ENCODE peak calls at places on chromosomes 4 and X, in five cellular contexts. J, L, Q, V and U are unnamed samples.

GRCh38 chrX:111649641-111650040 is 31.3 kb upstream of the ALG13 start:
- DNase-seq in V (no peak), L (no peak), Q (no peak), J (no peak), U (no peak)

GRCh38 chr4:174714393-174715211 is 114.4 kb downstream of the GLRA3 start:
- DNase-seq in J (peak; percentile 7), L (peak; percentile 39), Q (peak; percentile 31), V (peak; percentile 57), U (peak; percentile 86)

GRCh38 chr4:2931765-2932560 is 31.2 kb downstream of the NOP14 start:
- DNase-seq in L (peak; percentile 71), Q (no peak), J (no peak), V (no peak), U (peak; percentile 15)

GRCh38 chrX:33908898-33909297 is 223.2 kb downstream of the FAM47A start:
- DNase-seq in L (no peak), Q (no peak), J (no peak), V (no peak), U (no peak)

GRCh38 chr4:126144838-126145237 is 830.1 kb downstream of the FAT4 start:
- DNase-seq in Q (no peak), J (peak; percentile 38), V (peak; percentile 43), L (no peak), U (no peak)

GRCh38 chr4:23685481-23685880 is 204.4 kb downstream of the PPARGC1A start:
- DNase-seq in L (no peak), Q (no peak), J (no peak), V (no peak), U (peak; percentile 9)

GRCh38 chr4:173167793-173168395 is 717 bp upstream of the GALNT7 start:
- DNase-seq in L (peak; percentile 66), V (peak; percentile 53), J (peak; percentile 30), Q (no peak), U (no peak)

GRCh38 chr4:38768968-38769394 is 13.8 kb downstream of the TLR10 start:
- DNase-seq in Q (no peak), L (no peak), J (peak; percentile 13), V (peak; percentile 26), U (peak; percentile 31)

GRCh38 chrX:155747520-155747919 is 133.6 kb upstream of the VAMP7 start:
- DNase-seq in L (no peak), Q (no peak), J (no peak), V (no peak), U (no peak)

GRCh38 chr4:71065991-71066390 is 72.5 kb downstream of the DCK start:
- DNase-seq in J (no peak), V (no peak), L (no peak), Q (no peak), U (no peak)

GRCh38 chrX:11786862-11787261 is 28.8 kb downstream of the MSL3 start:
- DNase-seq in V (peak; percentile 38), J (peak; percentile 4), L (no peak), Q (no peak), U (no peak)

GRCh38 chr4:139301821-139302611 is at the start of gene NDUFC1:
- DNase-seq in V (peak; percentile 73), J (peak; percentile 35), L (peak; percentile 61), Q (no peak), U (peak; percentile 24)

DNA sequence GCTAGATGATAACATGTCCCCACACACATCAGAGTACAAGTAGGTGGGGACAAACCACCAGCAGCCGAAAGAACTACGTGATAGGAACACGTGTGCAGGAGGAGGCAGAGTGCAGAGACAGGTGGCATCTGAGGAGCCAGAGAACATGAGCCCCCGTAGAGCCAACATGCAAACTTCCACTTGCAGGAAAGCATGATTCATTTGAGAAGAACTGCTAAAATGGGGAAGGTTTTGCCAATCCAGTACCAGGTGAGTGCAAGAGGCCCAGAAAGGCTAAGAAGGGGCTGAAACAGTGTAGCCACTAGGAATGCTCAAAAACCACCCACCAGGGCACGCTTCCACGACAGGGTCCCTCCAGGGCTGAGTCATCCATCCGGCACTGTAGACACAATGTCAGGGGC is 149.8 kb upstream of the TENM3 start:
- DNase-seq in L (no peak), Q (no peak), J (no peak), V (no peak), U (peak; percentile 6)
- H2AK5ac ChIP-seq in L (no peak overlapping the region), Q (no peak overlapping the region), J (no peak overlapping the region), V (no peak overlapping the region), U (peak overlapping the region; percentile 68)

DNA sequence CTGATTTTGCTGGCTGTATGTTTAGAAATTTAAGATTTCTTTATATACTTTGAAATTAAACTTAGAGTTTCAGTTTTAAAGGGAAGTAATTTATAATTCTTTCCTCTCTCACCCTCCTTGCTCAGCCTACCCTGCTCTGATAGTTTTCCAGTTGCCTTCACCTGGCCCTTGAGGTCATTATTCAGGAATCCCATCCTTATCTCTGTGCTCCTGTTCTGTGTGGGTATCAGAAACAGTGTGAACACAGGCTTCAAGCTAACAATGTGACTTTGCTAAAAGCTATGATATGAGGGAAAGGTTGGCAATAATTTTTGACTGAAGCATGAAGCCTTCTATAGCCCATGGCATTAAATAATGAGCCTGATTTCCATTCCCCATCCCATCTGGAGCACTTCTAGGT is 128.1 kb downstream of the MID1 start:
- DNase-seq in J (no peak), V (no peak), L (no peak), Q (no peak), U (no peak)
- H2AK5ac ChIP-seq in J (no peak overlapping the region), V (no peak overlapping the region), L (no peak overlapping the region), Q (no peak overlapping the region), U (no peak overlapping the region)

GRCh38 chrX:2262679-2263055 is 238.1 kb downstream of the DHRSX start:
- DNase-seq in Q (no peak), L (peak; percentile 58), J (no peak), V (no peak), U (no peak)
- H2AK5ac ChIP-seq in Q (peak overlapping the region; percentile 72), L (no peak overlapping the region), J (no peak overlapping the region), V (no peak overlapping the region), U (no peak overlapping the region)

GRCh38 chr4:127780598-127780997 is 1.5 kb upstream of the HSPA4L start:
- DNase-seq in J (no peak), Q (no peak), L (no peak), V (no peak), U (no peak)
- H2AK5ac ChIP-seq in J (no peak overlapping the region), Q (no peak overlapping the region), L (no peak overlapping the region), V (no peak overlapping the region), U (no peak overlapping the region)

GRCh38 chr4:145731026-145731425 is 51.1 kb downstream of the C4orf51 start:
- DNase-seq in V (peak; percentile 60), L (no peak), Q (no peak), J (peak; percentile 90), U (no peak)

GRCh38 chr4:145734051-145734450 is 54.1 kb downstream of the C4orf51 start:
- DNase-seq in V (peak; percentile 28), J (no peak), Q (no peak), L (no peak), U (no peak)

GRCh38 chr4:145732001-145732400 is 52.1 kb downstream of the C4orf51 start:
- DNase-seq in Q (no peak), L (no peak), J (no peak), V (peak; percentile 18), U (no peak)

GRCh38 chr4:145732895-145733880 is 53.2 kb downstream of the C4orf51 start:
- DNase-seq in Q (peak; percentile 88), V (peak; percentile 94), J (peak; percentile 89), L (peak; percentile 94), U (peak; percentile 77)

DNA sequence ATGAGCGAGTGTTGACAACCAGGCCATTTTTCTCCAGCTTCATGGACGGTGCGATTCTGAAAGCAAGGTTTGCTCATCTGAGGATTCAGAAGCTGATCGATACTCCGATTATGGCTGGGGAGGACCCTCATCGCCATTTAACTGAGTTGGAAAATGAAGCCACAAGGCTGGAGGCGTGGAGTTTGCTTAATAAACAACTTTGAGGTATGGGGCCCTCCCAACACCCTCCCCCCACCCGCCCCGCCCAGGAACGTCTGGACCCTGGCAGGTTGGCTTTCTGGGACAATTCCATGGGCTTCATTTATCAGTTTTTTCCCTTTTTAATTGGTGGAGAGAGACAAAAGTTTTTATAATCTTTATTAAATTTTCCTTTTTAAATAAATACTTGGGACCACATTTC is 52.5 kb downstream of the C4orf51 start:
- DNase-seq in J (no peak), Q (no peak), L (no peak), V (peak; percentile 16), U (no peak)
- H2AK5ac ChIP-seq in J (peak overlapping the region; percentile 91), Q (no peak overlapping the region), L (no peak overlapping the region), V (peak overlapping the region; percentile 100), U (no peak overlapping the region)

GRCh38 chr4:184620208-184620867 is 28.9 kb downstream of the CASP3 start:
- DNase-seq in V (no peak), Q (no peak), L (no peak), J (no peak), U (no peak)

GRCh38 chr4:184616633-184617471 is 32.4 kb downstream of the CASP3 start:
- DNase-seq in V (no peak), J (no peak), L (peak; percentile 45), Q (no peak), U (no peak)

GRCh38 chr4:184614509-184614908 is 34.7 kb downstream of the CASP3 start:
- DNase-seq in Q (no peak), J (no peak), L (no peak), V (no peak), U (no peak)

GRCh38 chr4:184621518-184621917 is 27.7 kb downstream of the CASP3 start:
- DNase-seq in V (no peak), Q (no peak), J (no peak), L (no peak), U (no peak)

GRCh38 chr4:184617611-184618196 is 31.5 kb downstream of the CASP3 start:
- DNase-seq in Q (no peak), L (peak; percentile 71), V (no peak), J (no peak), U (peak; percentile 93)
- H2AK5ac ChIP-seq in Q (no peak overlapping the region), L (no peak overlapping the region), V (no peak overlapping the region), J (no peak overlapping the region), U (no peak overlapping the region)

GRCh38 chr4:152676052-152676854 is 3.5 kb downstream of the TMEM154 start:
- DNase-seq in L (no peak), J (no peak), V (no peak), Q (no peak), U (no peak)

GRCh38 chr4:152672403-152673092 is 7.2 kb downstream of the TMEM154 start:
- DNase-seq in Q (no peak), J (no peak), L (no peak), V (no peak), U (no peak)

GRCh38 chr4:152678841-152679240 is 956 bp downstream of the TMEM154 start:
- DNase-seq in Q (no peak), J (no peak), V (peak; percentile 13), L (no peak), U (no peak)

GRCh38 chr4:152673489-152673888 is 6.3 kb downstream of the TMEM154 start:
- DNase-seq in J (no peak), V (no peak), L (no peak), Q (no peak), U (no peak)

GRCh38 chr4:152674359-152674758 is 5.4 kb downstream of the TMEM154 start:
- DNase-seq in V (no peak), Q (no peak), L (no peak), J (no peak), U (no peak)
- H2AK5ac ChIP-seq in V (no peak overlapping the region), Q (no peak overlapping the region), L (no peak overlapping the region), J (no peak overlapping the region), U (no peak overlapping the region)

GRCh38 chr4:10998826-10999225 is 314.3 kb upstream of the CLNK start:
- DNase-seq in V (peak; percentile 24), J (no peak), Q (no peak), L (no peak), U (no peak)

GRCh38 chr4:11005321-11005720 is 320.8 kb upstream of the CLNK start:
- DNase-seq in Q (no peak), L (no peak), V (no peak), J (no peak), U (no peak)

GRCh38 chr4:11004818-11005217 is 320.2 kb upstream of the CLNK start:
- DNase-seq in J (no peak), L (peak; percentile 39), Q (no peak), V (no peak), U (no peak)

GRCh38 chr4:11002961-11003360 is 318.4 kb upstream of the CLNK start:
- DNase-seq in V (no peak), L (no peak), J (no peak), Q (no peak), U (no peak)
- H2AK5ac ChIP-seq in V (no peak overlapping the region), L (no peak overlapping the region), J (no peak overlapping the region), Q (no peak overlapping the region), U (no peak overlapping the region)